ENCODE peak calls at places on chromosome 5, in ten cellular contexts. One of them, this sample, is unnamed.

GRCh38 chr5:147437161-147437596 is 72.7 kb downstream of the DPYSL3 start:
- ATAC-seq in sciatic nerve: peak
- ATAC-seq in lower lobe of right lung: no peak
- ATAC-seq in Right ventricle myocardium superior: no peak
- ATAC-seq in left ventricle myocardium superior: no peak
- ATAC-seq in stimulated activated effector memory CD8-positive, alpha-beta T cell treated with anti-CD3 and anti-CD28 coated beads, Interleukin-12 subunit alpha, Interleukin-12 subunit beta, amount 100 ng/mL, for 72 hours: no peak
- ATAC-seq in DND-41: no peak
- ATAC-seq in RWPE2: peak
- ATAC-seq in CD4-positive, alpha-beta T cell: no peak
- ATAC-seq in lung: no peak
- ATAC-seq in this sample: no peak

GRCh38 chr5:32094691-32095090 is 79.4 kb downstream of the GOLPH3 start:
- ATAC-seq in sciatic nerve: no peak
- ATAC-seq in lower lobe of right lung: no peak
- ATAC-seq in Right ventricle myocardium superior: no peak
- ATAC-seq in left ventricle myocardium superior: no peak
- ATAC-seq in stimulated activated effector memory CD8-positive, alpha-beta T cell treated with anti-CD3 and anti-CD28 coated beads, Interleukin-12 subunit alpha, Interleukin-12 subunit beta, amount 100 ng/mL, for 72 hours: no peak
- ATAC-seq in DND-41: no peak
- ATAC-seq in RWPE2: no peak
- ATAC-seq in CD4-positive, alpha-beta T cell: no peak
- ATAC-seq in lung: no peak
- ATAC-seq in this sample: no peak

GRCh38 chr5:39543335-39543734 is 118.6 kb upstream of the DAB2 start:
- ATAC-seq in sciatic nerve: no peak
- ATAC-seq in lower lobe of right lung: no peak
- ATAC-seq in Right ventricle myocardium superior: peak
- ATAC-seq in left ventricle myocardium superior: peak
- ATAC-seq in stimulated activated effector memory CD8-positive, alpha-beta T cell treated with anti-CD3 and anti-CD28 coated beads, Interleukin-12 subunit alpha, Interleukin-12 subunit beta, amount 100 ng/mL, for 72 hours: no peak
- ATAC-seq in DND-41: no peak
- ATAC-seq in RWPE2: peak
- ATAC-seq in CD4-positive, alpha-beta T cell: no peak
- ATAC-seq in lung: no peak
- ATAC-seq in this sample: no peak

GRCh38 chr5:134398609-134399155 is 13.0 kb downstream of the CDKN2AIPNL start:
- ATAC-seq in sciatic nerve: no peak
- ATAC-seq in lower lobe of right lung: no peak
- ATAC-seq in Right ventricle myocardium superior: peak
- ATAC-seq in left ventricle myocardium superior: peak
- ATAC-seq in stimulated activated effector memory CD8-positive, alpha-beta T cell treated with anti-CD3 and anti-CD28 coated beads, Interleukin-12 subunit alpha, Interleukin-12 subunit beta, amount 100 ng/mL, for 72 hours: no peak
- ATAC-seq in DND-41: no peak
- ATAC-seq in RWPE2: no peak
- ATAC-seq in CD4-positive, alpha-beta T cell: no peak
- ATAC-seq in lung: no peak
- ATAC-seq in this sample: no peak

GRCh38 chr5:76337949-76338589 is 65.0 kb upstream of the IQGAP2 start:
- ATAC-seq in sciatic nerve: no peak
- ATAC-seq in lower lobe of right lung: peak
- ATAC-seq in Right ventricle myocardium superior: peak
- ATAC-seq in left ventricle myocardium superior: peak
- ATAC-seq in stimulated activated effector memory CD8-positive, alpha-beta T cell treated with anti-CD3 and anti-CD28 coated beads, Interleukin-12 subunit alpha, Interleukin-12 subunit beta, amount 100 ng/mL, for 72 hours: peak
- ATAC-seq in DND-41: peak
- ATAC-seq in RWPE2: peak
- ATAC-seq in CD4-positive, alpha-beta T cell: peak
- ATAC-seq in lung: peak
- ATAC-seq in this sample: no peak

GRCh38 chr5:157593036-157593435 is 17.5 kb upstream of the ADAM19 start:
- ATAC-seq in sciatic nerve: no peak
- ATAC-seq in lower lobe of right lung: no peak
- ATAC-seq in Right ventricle myocardium superior: no peak
- ATAC-seq in left ventricle myocardium superior: no peak
- ATAC-seq in stimulated activated effector memory CD8-positive, alpha-beta T cell treated with anti-CD3 and anti-CD28 coated beads, Interleukin-12 subunit alpha, Interleukin-12 subunit beta, amount 100 ng/mL, for 72 hours: no peak
- ATAC-seq in DND-41: no peak
- ATAC-seq in RWPE2: no peak
- ATAC-seq in CD4-positive, alpha-beta T cell: no peak
- ATAC-seq in lung: no peak
- ATAC-seq in this sample: no peak

GRCh38 chr5:150774145-150774544 is 4.4 kb upstream of the SMIM3 start:
- ATAC-seq in sciatic nerve: no peak
- ATAC-seq in lower lobe of right lung: no peak
- ATAC-seq in Right ventricle myocardium superior: no peak
- ATAC-seq in left ventricle myocardium superior: no peak
- ATAC-seq in stimulated activated effector memory CD8-positive, alpha-beta T cell treated with anti-CD3 and anti-CD28 coated beads, Interleukin-12 subunit alpha, Interleukin-12 subunit beta, amount 100 ng/mL, for 72 hours: no peak
- ATAC-seq in DND-41: no peak
- ATAC-seq in RWPE2: peak
- ATAC-seq in CD4-positive, alpha-beta T cell: no peak
- ATAC-seq in lung: no peak
- ATAC-seq in this sample: no peak

GRCh38 chr5:140658870-140659269 is 5.8 kb upstream of the WDR55 start:
- ATAC-seq in sciatic nerve: no peak
- ATAC-seq in lower lobe of right lung: no peak
- ATAC-seq in Right ventricle myocardium superior: no peak
- ATAC-seq in left ventricle myocardium superior: no peak
- ATAC-seq in stimulated activated effector memory CD8-positive, alpha-beta T cell treated with anti-CD3 and anti-CD28 coated beads, Interleukin-12 subunit alpha, Interleukin-12 subunit beta, amount 100 ng/mL, for 72 hours: no peak
- ATAC-seq in DND-41: no peak
- ATAC-seq in RWPE2: no peak
- ATAC-seq in CD4-positive, alpha-beta T cell: no peak
- ATAC-seq in lung: no peak
- ATAC-seq in this sample: no peak

GRCh38 chr5:92525131-92525530 is 1055.9 kb downstream of the NR2F1-AS1 start:
- ATAC-seq in sciatic nerve: no peak
- ATAC-seq in lower lobe of right lung: no peak
- ATAC-seq in Right ventricle myocardium superior: no peak
- ATAC-seq in left ventricle myocardium superior: no peak
- ATAC-seq in stimulated activated effector memory CD8-positive, alpha-beta T cell treated with anti-CD3 and anti-CD28 coated beads, Interleukin-12 subunit alpha, Interleukin-12 subunit beta, amount 100 ng/mL, for 72 hours: no peak
- ATAC-seq in DND-41: no peak
- ATAC-seq in RWPE2: no peak
- ATAC-seq in CD4-positive, alpha-beta T cell: no peak
- ATAC-seq in lung: no peak
- ATAC-seq in this sample: no peak

GRCh38 chr5:42806004-42806700 is 5.5 kb downstream of the SELENOP start:
- ATAC-seq in sciatic nerve: no peak
- ATAC-seq in lower lobe of right lung: no peak
- ATAC-seq in Right ventricle myocardium superior: no peak
- ATAC-seq in left ventricle myocardium superior: no peak
- ATAC-seq in stimulated activated effector memory CD8-positive, alpha-beta T cell treated with anti-CD3 and anti-CD28 coated beads, Interleukin-12 subunit alpha, Interleukin-12 subunit beta, amount 100 ng/mL, for 72 hours: no peak
- ATAC-seq in DND-41: no peak
- ATAC-seq in RWPE2: no peak
- ATAC-seq in CD4-positive, alpha-beta T cell: no peak
- ATAC-seq in lung: no peak
- ATAC-seq in this sample: no peak

GRCh38 chr5:180079702-180080466 is 8.3 kb upstream of the RNF130 start:
- ATAC-seq in sciatic nerve: no peak
- ATAC-seq in lower lobe of right lung: no peak
- ATAC-seq in Right ventricle myocardium superior: no peak
- ATAC-seq in left ventricle myocardium superior: no peak
- ATAC-seq in stimulated activated effector memory CD8-positive, alpha-beta T cell treated with anti-CD3 and anti-CD28 coated beads, Interleukin-12 subunit alpha, Interleukin-12 subunit beta, amount 100 ng/mL, for 72 hours: no peak
- ATAC-seq in DND-41: no peak
- ATAC-seq in RWPE2: no peak
- ATAC-seq in CD4-positive, alpha-beta T cell: no peak
- ATAC-seq in lung: no peak
- ATAC-seq in this sample: no peak

This sample was measured in stimulated activated memory B cell treated with anti-CD40 and anti-IgM and Interleukin-4, amounts not matched to agents 10 μg/mL and 1 μg/mL and 100 μg/mL, for 72 hours.